ENCODE peak calls at places on chromosomes 3 and 15, in eight cellular contexts. Z is stimulated activated naive CD4-positive, alpha-beta T cell treated with Interleukin-2 at 50 U/mL for 16 hours; B is fibroblast of lung; Q is spleen; P is activated effector memory CD4-positive, alpha-beta T cell treated with anti-CD3 and anti-CD28 coated beads, Interleukin-2, amount 50 U/mL, for 16 hours; R is HS-5; Y is D341Med; T is non-pigmented ciliary epithelial cell. O is an unnamed sample.

GRCh38 chr3:77464106-77464688 is 424.3 kb downstream of the ROBO2 start:
- DNase-seq in B (no peak), P (no peak), T (no peak), Y (no peak), Z (no peak), R (no peak), Q (no peak), O (no peak)

GRCh38 chr3:22952860-22953259 is 250.3 kb upstream of the UBE2E2 start:
- DNase-seq in B (no peak), Q (no peak), Z (no peak), P (no peak), T (no peak), R (no peak), Y (no peak), O (no peak)

GRCh38 chr3:168091961-168092360 is 3.8 kb downstream of the GOLIM4 start:
- DNase-seq in T (no peak), Y (no peak), P (no peak), Q (no peak), Z (no peak), R (no peak), B (no peak), O (no peak)

GRCh38 chr3:195133462-195133861 is 137.5 kb downstream of the XXYLT1 start:
- DNase-seq in Q (no peak), R (no peak), Y (no peak), T (no peak), P (peak), Z (peak), B (peak), O (peak)

GRCh38 chr3:186096295-186096694 is 12.6 kb downstream of the ETV5 start:
- DNase-seq in Y (no peak), T (no peak), B (no peak), P (no peak), R (no peak), Z (no peak), Q (no peak), O (no peak)

GRCh38 chr15:44537728-44538240 is 837 bp downstream of the EIF3J start:
- DNase-seq in R (no peak), Q (no peak), P (no peak), Y (no peak), T (no peak), Z (peak), B (peak), O (no peak)

GRCh38 chr15:80265021-80265420 is 13.0 kb upstream of the CTXND1 start:
- DNase-seq in P (no peak), T (no peak), R (no peak), B (no peak), Y (no peak), Z (no peak), Q (no peak), O (no peak)

GRCh38 chr15:63948436-63948835 is 97.8 kb downstream of the DAPK2 start:
- DNase-seq in R (no peak), T (no peak), Y (no peak), B (no peak), P (no peak), Q (no peak), Z (no peak), O (no peak)